ENCODE peak calls at places on chromosomes 3 and 15, in seven cellular contexts. G, K, Y, V, D, I and R are unnamed samples. For H3K27me3, the result is how much of the 10 kb centered on the place peaks cover.

GRCh38 chr3:159911011-159911663 is 77.5 kb upstream of the IL12A start:
- DNase-seq in G (peak), K (no peak), Y (no peak), V (no peak), D (peak), I (no peak), R (no peak)

GRCh38 chr3:100556656-100557310 is 52.6 kb upstream of the ADGRG7 start:
- DNase-seq in G (peak), K (no peak), Y (peak), V (no peak), D (peak), I (no peak), R (no peak)

GRCh38 chr3:134656211-134656800 is 5.5 kb upstream of the KY start:
- DNase-seq in G (no peak), K (no peak), Y (no peak), V (no peak), D (no peak), I (no peak), R (no peak)

GRCh38 chr3:62041681-62042080 is 331.7 kb downstream of the FEZF2 start:
- DNase-seq in G (no peak), K (no peak), Y (no peak), V (no peak), D (no peak), I (no peak), R (no peak)

GRCh38 chr3:74693696-74694393 is 79.4 kb upstream of the CNTN3 start:
- DNase-seq in G (no peak), K (no peak), Y (no peak), V (no peak), D (no peak), I (no peak), R (no peak)

GRCh38 chr15:80977627-80978036 is 12.0 kb downstream of the MESD start:
- DNase-seq in G (peak), K (no peak), Y (peak), V (peak), D (no peak), I (no peak), R (no peak)

GRCh38 chr3:54366839-54367238 is 244.5 kb downstream of the CACNA2D3 start:
- DNase-seq in G (no peak), K (no peak), Y (no peak), V (no peak), D (no peak), I (no peak), R (no peak)

GRCh38 chr3:8767181-8767666 is 2.2 kb downstream of the OXTR start:
- DNase-seq in G (no peak), K (no peak), Y (peak), V (no peak), D (no peak), I (no peak), R (no peak)

GRCh38 chr3:40258555-40258954 is 51.0 kb upstream of the EIF1B start:
- DNase-seq in G (no peak), K (no peak), Y (no peak), V (peak), D (peak), I (peak), R (peak)

GRCh38 chr15:74619916-74620635 is 4.4 kb downstream of the CLK3 start:
- DNase-seq in G (no peak), K (no peak), Y (no peak), V (no peak), D (no peak), I (no peak), R (no peak)

GRCh38 chr3:179276001-179276400 is 25.1 kb upstream of the KCNMB3 start:
- DNase-seq in G (no peak), K (no peak), Y (no peak), V (no peak), D (no peak), I (no peak), R (no peak)

GRCh38 chr3:15645740-15646490 is 44.4 kb downstream of the BTD start:
- DNase-seq in G (peak), K (no peak), Y (peak), V (no peak), D (peak), I (peak), R (peak)

GRCh38 chr15:55915876-55916567 is 77.4 kb downstream of the NEDD4 start:
- DNase-seq in G (peak), K (no peak), Y (no peak), V (no peak), D (no peak), I (no peak), R (no peak)

GRCh38 chr15:59662260-59662659 is 4.9 kb upstream of the GTF2A2 start:
- DNase-seq in G (peak), K (no peak), Y (no peak), V (no peak), D (no peak), I (no peak), R (no peak)

DNA sequence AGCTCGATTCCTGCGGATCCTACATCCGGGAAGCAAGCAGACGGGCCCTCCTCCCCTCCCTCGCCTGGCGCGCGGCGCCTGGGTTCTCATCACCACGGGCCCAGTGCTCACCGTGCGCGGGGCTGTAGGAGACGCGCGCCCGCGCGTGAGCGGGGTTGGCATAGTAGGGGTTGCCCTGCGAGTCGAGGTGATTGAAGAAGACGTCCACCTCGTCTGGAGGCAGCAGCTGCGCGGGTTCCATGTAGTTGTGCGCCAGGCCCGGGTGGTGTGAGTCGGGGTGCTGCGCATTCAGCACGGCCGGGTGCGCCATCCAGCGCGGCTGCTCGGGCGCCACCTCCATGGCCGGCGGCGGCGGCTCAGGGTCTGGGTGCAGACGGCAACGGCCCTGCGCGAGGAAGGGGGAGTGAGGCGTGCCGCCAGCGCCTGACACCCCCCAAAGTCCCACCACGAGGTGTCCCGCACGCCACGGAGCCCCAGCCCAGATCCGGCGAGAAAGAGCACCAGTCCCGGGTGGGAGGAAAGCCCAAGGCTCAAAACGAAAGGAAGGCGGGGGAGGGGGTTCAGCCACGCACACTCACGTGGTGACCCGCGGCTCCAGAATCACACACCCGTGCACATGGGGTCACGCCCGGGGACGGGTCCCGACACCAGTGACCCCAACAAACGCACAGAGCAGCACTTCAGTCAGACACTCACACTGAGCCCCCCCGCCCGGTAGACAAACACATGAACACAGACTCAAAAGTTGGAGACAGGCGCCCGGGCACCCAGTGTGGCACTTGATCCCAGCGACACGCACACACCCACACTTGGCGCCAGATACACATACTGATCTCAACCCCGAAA is 6.1 kb downstream of the GATA2 start:
- DNase-seq in G (no peak), K (no peak), Y (peak), V (peak), D (peak), I (no peak), R (no peak)
- H3K27me3 ChIP-seq in G (under half), K (under half), Y (under half), V (half or more), D (half or more), I (under half), R (half or more)

GRCh38 chr3:156761007-156761406 is 65.1 kb upstream of the LEKR1 start:
- DNase-seq in G (no peak), K (no peak), Y (no peak), V (no peak), D (no peak), I (no peak), R (no peak)

GRCh38 chr3:156763386-156763785 is 62.8 kb upstream of the LEKR1 start:
- DNase-seq in G (no peak), K (no peak), Y (no peak), V (no peak), D (no peak), I (no peak), R (no peak)

GRCh38 chr3:156761713-156762575 is 64.2 kb upstream of the LEKR1 start:
- DNase-seq in G (peak), K (no peak), Y (no peak), V (no peak), D (no peak), I (no peak), R (no peak)

GRCh38 chr3:156762631-156763185 is 63.4 kb upstream of the LEKR1 start:
- DNase-seq in G (peak), K (no peak), Y (no peak), V (no peak), D (peak), I (no peak), R (no peak)

DNA sequence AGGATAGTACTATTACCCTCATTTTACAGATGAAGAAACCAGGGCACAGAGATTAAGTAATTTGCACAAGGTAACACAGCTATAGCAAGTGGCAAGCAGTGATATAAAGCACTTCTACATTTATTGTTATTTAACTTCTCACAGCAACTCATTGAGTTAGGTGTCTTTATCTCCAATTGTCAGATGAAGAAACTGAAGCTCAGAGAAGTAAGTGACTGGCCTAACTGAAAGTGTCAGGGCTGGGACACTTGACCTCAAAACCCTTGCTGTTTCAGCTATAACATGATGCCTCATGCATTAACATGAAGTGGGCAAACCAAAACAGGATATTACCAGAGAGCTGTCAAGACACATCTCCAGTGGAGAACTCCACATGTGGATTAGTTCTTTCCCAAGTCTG is 65.8 kb upstream of the LEKR1 start:
- DNase-seq in G (no peak), K (peak), Y (no peak), V (no peak), D (peak), I (no peak), R (peak)
- TF ChIP-seq EZH2 in G (no peak), K (no peak), Y (no peak), V (no peak), D (no peak), I (no peak), R (no peak)

GRCh38 chr3:147356909-147357733 is 49.2 kb downstream of the ZIC4 start:
- DNase-seq in G (no peak), K (no peak), Y (no peak), V (peak), D (no peak), I (no peak), R (no peak)
- H3K27me3 ChIP-seq in G (half or more), K (under half), Y (half or more), V (half or more), D (half or more), I (under half), R (half or more)

GRCh38 chr3:69542265-69543079 is 156.6 kb upstream of the FRMD4B start:
- DNase-seq in G (peak), K (no peak), Y (no peak), V (peak), D (peak), I (no peak), R (no peak)
- TF ChIP-seq EZH2 in G (no peak), K (no peak), Y (peak), V (no peak), D (no peak), I (no peak), R (no peak)

DNA sequence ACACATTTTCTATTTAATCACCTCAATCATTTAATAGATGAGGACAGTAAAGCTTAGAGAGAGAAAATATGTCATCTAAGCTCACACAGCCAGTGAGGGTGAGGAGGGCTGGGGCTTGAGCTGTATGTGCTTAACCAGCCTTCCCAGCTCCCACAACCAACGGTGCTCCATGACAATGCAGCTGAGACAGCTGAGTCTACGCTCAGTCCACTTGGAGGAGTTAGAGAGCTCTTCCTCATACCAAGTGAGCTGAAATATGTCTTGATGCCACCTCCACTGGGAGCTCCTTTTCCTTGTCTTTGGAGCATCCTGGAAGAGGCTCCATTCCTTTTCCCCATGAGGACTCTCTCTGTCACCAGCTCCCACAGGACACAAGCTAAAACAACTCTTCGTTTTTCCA is 9.3 kb downstream of the HOMER2 start:
- DNase-seq in G (no peak), K (no peak), Y (no peak), V (peak), D (no peak), I (no peak), R (no peak)
- H3K27me3 ChIP-seq in G (under half), K (under half), Y (under half), V (under half), D (under half), I (under half), R (under half)